ENCODE peak calls at places on chromosomes 16 and 17, in five cellular contexts. I is body of pancreas, V is tibial nerve, L is adrenal gland, M is uterus. Z is an unnamed sample.

GRCh38 chr17:65366102-65366844 is 195.2 kb downstream of the AXIN2 start:
- DNase-seq in I (no peak), V (no peak), L (no peak), M (no peak), Z (no peak)

GRCh38 chr16:84952335-84953050 is 58.8 kb downstream of the ZDHHC7 start:
- DNase-seq in I (peak; percentile 85), V (peak; percentile 57), L (peak; percentile 94), M (peak; percentile 88), Z (peak; percentile 84)

GRCh38 chr16:8948831-8949230 is 14.9 kb downstream of the USP7 start:
- DNase-seq in I (no peak), V (no peak), L (no peak), M (no peak), Z (no peak)

GRCh38 chr17:66633322-66633965 is 201.5 kb upstream of the CACNG5 start:
- DNase-seq in I (no peak), V (no peak), L (no peak), M (no peak), Z (no peak)

GRCh38 chr17:68356520-68356919 is 65.2 kb downstream of the ARSG start:
- DNase-seq in I (no peak), V (no peak), L (no peak), M (no peak), Z (no peak)

GRCh38 chr17:31508310-31509094 is 117.0 kb downstream of the RAB11FIP4 start:
- DNase-seq in I (no peak), V (no peak), L (no peak), M (no peak), Z (no peak)

GRCh38 chr16:48862087-48862532 is 252.1 kb upstream of the N4BP1 start:
- DNase-seq in I (no peak), V (no peak), L (no peak), M (peak; percentile 16), Z (no peak)

GRCh38 chr17:2931901-2932300 is 131.5 kb downstream of the OR1D5 start:
- DNase-seq in I (no peak), V (no peak), L (no peak), M (no peak), Z (no peak)

GRCh38 chr16:70694517-70695218 is 8.8 kb upstream of the MTSS2 start:
- DNase-seq in I (no peak), V (no peak), L (no peak), M (peak; percentile 48), Z (no peak)

GRCh38 chr16:50709061-50709695 is 15.8 kb downstream of the NOD2 start:
- DNase-seq in I (no peak), V (no peak), L (no peak), M (no peak), Z (no peak)

GRCh38 chr17:35088911-35089845 is 25.7 kb upstream of the RFFL start:
- DNase-seq in I (peak; percentile 89), V (peak; percentile 83), L (peak; percentile 91), M (peak; percentile 89), Z (peak; percentile 97)

GRCh38 chr16:2023098-2023925 is 3.4 kb upstream of the NHERF2 start:
- DNase-seq in I (peak; percentile 96), V (peak; percentile 86), L (peak; percentile 96), M (peak; percentile 96), Z (peak; percentile 98)

GRCh38 chr17:80192268-80192667 is 22.4 kb downstream of the CARD14 start:
- DNase-seq in I (no peak), V (no peak), L (peak; percentile 75), M (no peak), Z (no peak)

GRCh38 chr17:58513391-58513912 is 986 bp downstream of the MTMR4 start:
- DNase-seq in I (no peak), V (no peak), L (no peak), M (no peak), Z (no peak)

GRCh38 chr17:850828-851759 is 68.9 kb downstream of the MRM3 start:
- DNase-seq in I (no peak), V (no peak), L (no peak), M (peak; percentile 55), Z (no peak)

GRCh38 chr16:89904606-89905510 is 13.8 kb upstream of the MC1R start:
- DNase-seq in I (no peak), V (no peak), L (no peak), M (no peak), Z (no peak)

GRCh38 chr16:75483222-75483621 is 12.0 kb downstream of the CHST6 start:
- DNase-seq in I (no peak), V (no peak), L (no peak), M (no peak), Z (no peak)

DNA sequence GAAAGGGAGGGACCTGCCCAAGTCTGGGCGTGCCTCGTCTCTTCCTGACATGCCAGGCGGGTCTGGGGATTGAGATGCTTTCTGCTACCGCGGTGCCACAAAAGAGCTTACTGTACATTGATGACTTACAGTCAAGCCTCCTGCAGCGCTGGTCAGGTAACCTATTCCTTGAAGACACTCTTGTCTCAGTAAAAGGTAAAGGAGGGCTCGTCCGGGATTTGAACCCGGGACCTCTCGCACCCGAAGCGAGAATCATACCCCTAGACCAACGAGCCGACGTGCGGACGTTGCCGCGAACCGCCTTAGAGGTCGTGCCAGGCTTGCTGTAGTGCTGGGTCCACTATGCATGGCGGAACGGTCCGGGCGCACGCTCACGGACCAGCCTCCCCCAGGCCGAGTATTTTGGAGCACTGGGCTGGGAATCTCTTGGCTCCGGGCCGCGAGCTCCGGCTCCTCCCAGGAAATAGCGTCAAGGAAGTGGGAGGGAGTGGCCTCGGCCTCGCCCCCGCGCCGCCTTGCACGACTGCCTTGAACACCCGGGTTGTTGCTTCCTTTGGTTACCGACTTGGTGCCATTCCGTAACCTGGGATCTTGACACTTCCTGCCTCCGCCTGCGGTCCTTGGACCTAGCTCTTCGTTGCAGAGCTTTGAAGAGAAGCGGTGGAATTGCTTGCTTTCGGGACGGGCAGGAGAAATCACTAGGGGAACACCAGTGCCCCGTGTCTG is 12.4 kb upstream of the AURKB start:
- DNase-seq in I (peak; percentile 93), V (peak; percentile 94), L (peak; percentile 98), M (peak; percentile 97), Z (peak; percentile 99)
- TF ChIP-seq POLR2A in I (peak; percentile 87), V (peak; percentile 84), L (peak; percentile 11), M (peak; percentile 87), Z (no peak)

DNA sequence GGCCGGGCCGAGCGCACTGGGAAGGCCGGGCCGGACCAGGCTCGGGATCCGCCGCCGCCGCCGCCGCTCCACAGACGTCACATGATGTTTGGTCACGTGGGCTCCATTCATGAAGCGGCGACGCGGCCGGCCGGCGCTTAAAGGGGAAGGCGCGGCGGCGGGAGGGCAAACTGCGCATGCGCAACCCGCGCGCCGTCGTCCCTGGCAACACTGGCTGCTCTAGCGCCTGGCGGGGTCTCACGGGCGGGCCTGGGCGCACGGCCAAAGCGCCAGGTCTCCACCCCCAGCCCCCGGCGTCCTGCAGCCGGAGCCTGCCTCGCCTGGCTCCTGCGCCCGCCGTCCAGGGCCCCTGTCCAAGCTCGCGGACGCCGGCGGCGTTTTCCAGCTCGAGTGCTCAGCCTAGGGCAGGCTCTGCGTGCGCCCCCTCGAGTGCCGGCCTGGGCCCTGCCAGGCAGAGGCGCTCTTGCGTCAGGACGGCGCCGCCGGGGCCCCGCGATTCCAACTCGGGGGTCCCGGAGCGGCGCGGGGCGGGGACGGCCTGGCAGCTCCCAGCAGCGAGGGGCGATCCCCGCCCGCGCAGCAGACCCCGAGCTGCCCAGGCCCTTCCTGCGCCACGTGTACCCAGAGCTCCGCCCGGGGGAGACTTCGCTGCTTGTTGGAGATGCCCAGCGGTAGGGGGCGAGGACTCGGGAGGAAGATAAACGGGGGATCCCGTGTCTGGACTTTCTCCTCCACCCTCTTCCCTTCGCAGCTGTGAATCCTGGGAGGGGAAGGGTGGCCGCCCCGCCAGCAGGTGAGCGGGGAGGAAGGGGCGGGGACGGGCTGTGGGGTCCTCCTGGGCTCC is at the start of gene MAFG:
- DNase-seq in I (peak; percentile 90), V (peak; percentile 88), L (peak; percentile 96), M (peak; percentile 94), Z (peak; percentile 98)
- TF ChIP-seq CTCF in I (no peak), V (no peak), L (no peak), M (peak; percentile 25), Z (no peak)

GRCh38 chr16:57606147-57606846 is 22.1 kb upstream of the ADGRG1 start:
- DNase-seq in I (no peak), V (no peak), L (no peak), M (no peak), Z (no peak)
- H3K4me3 ChIP-seq in I (no peak overlapping the region), V (no peak overlapping the region), L (no peak overlapping the region), M (no peak overlapping the region), Z (no peak overlapping the region)

GRCh38 chr17:9643611-9644010 is 1.7 kb upstream of the USP43 start:
- DNase-seq in I (no peak), V (no peak), L (no peak), M (no peak), Z (no peak)

GRCh38 chr17:9646556-9646905 is 1.2 kb downstream of the USP43 start:
- DNase-seq in I (no peak), V (no peak), L (no peak), M (no peak), Z (peak; percentile 39)

GRCh38 chr17:9647014-9647413 is 1.7 kb downstream of the USP43 start:
- DNase-seq in I (no peak), V (no peak), L (no peak), M (no peak), Z (peak; percentile 17)

GRCh38 chr17:9644910-9645751 is at the start of gene USP43:
- DNase-seq in I (peak; percentile 75), V (no peak), L (no peak), M (no peak), Z (peak; percentile 81)

GRCh38 chr17:9645858-9646555 is 690 bp downstream of the USP43 start:
- DNase-seq in I (peak; percentile 79), V (no peak), L (peak; percentile 52), M (no peak), Z (peak; percentile 85)
- TF ChIP-seq POLR2A in I (peak; percentile 46), V (no peak), L (no peak), M (no peak), Z (no peak)

GRCh38 chr17:46061435-46061834 is 62.4 kb downstream of the STH start:
- DNase-seq in I (no peak), V (no peak), L (no peak), M (no peak), Z (no peak)
- TF ChIP-seq CTCF in I (peak; percentile 28), V (peak; percentile 17), L (peak; percentile 32), M (no peak), Z (no peak)

GRCh38 chr16:30438835-30439234 is 6.8 kb downstream of the SEPHS2 start:
- DNase-seq in I (no peak), V (no peak), L (no peak), M (no peak), Z (no peak)
- H3K4me3 ChIP-seq in I (no peak overlapping the region), V (no peak overlapping the region), L (no peak overlapping the region), M (no peak overlapping the region), Z (no peak overlapping the region)

GRCh38 chr16:82194076-82194475 is 24.1 kb upstream of the MPHOSPH6 start:
- DNase-seq in I (no peak), V (no peak), L (no peak), M (no peak), Z (no peak)
- TF ChIP-seq POLR2A in I (no peak), V (no peak), L (no peak), M (no peak), Z (no peak)

DNA sequence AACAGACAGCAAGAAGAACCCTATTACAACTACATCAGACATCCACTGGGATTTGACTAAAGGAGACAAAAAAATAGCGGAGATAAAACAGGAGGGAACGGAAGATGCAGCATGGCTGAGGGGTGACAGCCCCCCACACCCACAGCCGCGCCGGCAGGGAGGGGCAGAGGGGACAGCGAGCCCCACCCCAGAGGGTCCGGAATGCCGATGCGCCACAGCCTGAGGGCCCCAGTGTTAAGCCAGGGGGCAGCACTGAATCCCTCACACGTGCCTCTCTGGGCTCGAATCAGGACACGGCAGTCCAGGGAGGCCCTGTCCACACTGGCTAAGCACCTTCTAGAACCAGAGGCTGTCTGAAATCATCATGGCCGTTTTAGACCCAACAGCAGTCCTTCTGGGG is 18.8 kb downstream of the MAP1LC3B start:
- DNase-seq in I (no peak), V (no peak), L (no peak), M (no peak), Z (no peak)
- TF ChIP-seq CTCF in I (no peak), V (no peak), L (no peak), M (no peak), Z (no peak)

GRCh38 chr17:39198186-39198566 is 707 bp upstream of the CACNB1 start:
- DNase-seq in I (no peak), V (no peak), L (no peak), M (no peak), Z (no peak)
- H3K4me3 ChIP-seq in I (no peak overlapping the region), V (peak overlapping the region; percentile 84), L (no peak overlapping the region), M (peak overlapping the region; percentile 77), Z (no peak overlapping the region)

Z was measured in lower leg skin.